ENCODE peak calls at places on chromosomes 12 and 14, in eight cellular contexts. S, J, N, G, B, A, T and Q are unnamed samples.

GRCh38 chr14:105065280-105066228 is at the start of gene GPR132:
- DNase-seq in S (no peak), J (no peak), N (peak; percentile 38), G (peak; percentile 66), B (no peak), A (no peak), T (peak; percentile 97), Q (no peak)

GRCh38 chr14:71469936-71470335 is 462.3 kb upstream of the RGS6 start:
- DNase-seq in S (no peak), J (no peak), N (no peak), G (no peak), B (no peak), A (no peak), T (no peak), Q (no peak)

GRCh38 chr12:126791122-126791521 is 1475.8 kb upstream of the TMEM132C start:
- DNase-seq in S (no peak), J (no peak), N (no peak), G (no peak), B (no peak), A (no peak), T (no peak), Q (no peak)

GRCh38 chr12:2647186-2647585 is 147.6 kb upstream of the FKBP4 start:
- DNase-seq in S (no peak), J (no peak), N (no peak), G (no peak), B (no peak), A (no peak), T (no peak), Q (no peak)

GRCh38 chr12:34347367-34347766 is 325.1 kb downstream of the ALG10 start:
- DNase-seq in S (no peak), J (no peak), N (no peak), G (no peak), B (no peak), A (no peak), T (no peak), Q (no peak)

GRCh38 chr14:63512861-63513260 is 30.3 kb downstream of the PPP2R5E start:
- DNase-seq in S (no peak), J (no peak), N (no peak), G (no peak), B (no peak), A (no peak), T (no peak), Q (no peak)

GRCh38 chr12:105580841-105581352 is 250.4 kb downstream of the C12orf75 start:
- DNase-seq in S (no peak), J (no peak), N (no peak), G (no peak), B (no peak), A (no peak), T (no peak), Q (no peak)

GRCh38 chr12:55929306-55929791 is 1.6 kb upstream of the DGKA start:
- DNase-seq in S (no peak), J (no peak), N (no peak), G (no peak), B (no peak), A (no peak), T (peak; percentile 95), Q (no peak)

GRCh38 chr12:93773122-93773871 is 96.1 kb downstream of the CRADD start:
- DNase-seq in S (no peak), J (no peak), N (peak; percentile 33), G (no peak), B (no peak), A (peak; percentile 64), T (peak; percentile 46), Q (no peak)

GRCh38 chr12:116698131-116698495 is 39.8 kb downstream of the SPRING1 start:
- DNase-seq in S (no peak), J (no peak), N (no peak), G (no peak), B (no peak), A (no peak), T (no peak), Q (no peak)

GRCh38 chr12:116695464-116695725 is 42.5 kb downstream of the SPRING1 start:
- DNase-seq in S (no peak), J (no peak), N (no peak), G (no peak), B (no peak), A (no peak), T (no peak), Q (no peak)

GRCh38 chr12:116700066-116700465 is 37.8 kb downstream of the SPRING1 start:
- DNase-seq in S (no peak), J (no peak), N (no peak), G (no peak), B (no peak), A (no peak), T (no peak), Q (no peak)

GRCh38 chr12:116698554-116698953 is 39.3 kb downstream of the SPRING1 start:
- DNase-seq in S (no peak), J (no peak), N (no peak), G (no peak), B (no peak), A (no peak), T (no peak), Q (no peak)

DNA sequence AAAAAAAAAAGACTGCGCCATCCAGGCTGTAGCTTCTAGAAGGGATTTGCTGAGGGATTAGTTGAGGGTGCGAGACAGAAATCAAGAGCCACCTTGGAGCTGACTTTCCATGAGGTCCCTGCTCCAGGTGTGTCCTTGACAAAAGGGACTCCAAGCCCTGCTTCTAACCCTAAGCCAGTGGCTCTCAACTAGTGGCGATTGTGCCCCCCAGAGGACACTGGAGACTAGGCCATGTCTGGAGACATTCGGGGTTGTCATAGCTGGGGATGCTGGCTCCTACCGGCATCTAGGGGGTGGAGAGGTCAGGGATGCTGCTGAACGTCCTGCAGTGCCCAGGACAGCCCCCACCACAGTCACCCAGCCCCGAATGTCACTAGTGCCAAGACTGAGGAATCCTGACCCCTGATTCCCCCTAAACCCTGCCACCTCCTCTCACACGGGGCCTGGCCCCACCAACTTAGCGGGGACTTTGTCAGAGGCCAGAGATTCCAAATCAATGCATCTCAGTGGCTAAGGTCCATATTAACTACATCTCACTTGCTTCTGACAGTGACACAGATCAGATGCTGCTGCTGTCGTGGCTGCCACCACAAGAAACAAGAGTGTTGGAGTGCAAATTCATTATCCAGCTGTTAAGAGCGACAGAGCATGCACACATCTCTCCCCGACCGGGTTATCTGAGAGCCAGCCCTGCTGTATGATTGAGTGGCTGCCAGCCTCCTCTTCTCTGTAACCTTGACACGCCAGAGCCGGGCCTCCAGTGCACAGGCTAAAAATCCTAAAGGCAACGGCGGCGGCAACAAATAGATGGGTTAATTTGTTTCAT is 40.4 kb downstream of the SPRING1 start:
- DNase-seq in S (no peak), J (no peak), N (no peak), G (peak; percentile 80), B (no peak), A (no peak), T (no peak), Q (peak; percentile 64)
- H3K4me1 ChIP-seq in S (peaks cover 4% of the 10 kb centered on the region), J (peaks cover 2% of the 10 kb centered on the region), N (no peaks in the 10 kb centered on the region), G (peaks cover 23% of the 10 kb centered on the region), B (peaks cover 10% of the 10 kb centered on the region), A (peaks cover 4% of the 10 kb centered on the region), T (no peaks in the 10 kb centered on the region), Q (peaks cover 13% of the 10 kb centered on the region)

GRCh38 chr12:92136021-92136735 is 9.5 kb downstream of the BTG1 start:
- DNase-seq in S (no peak), J (no peak), N (no peak), G (peak; percentile 64), B (no peak), A (no peak), T (no peak), Q (no peak)

GRCh38 chr12:92138144-92138543 is 7.5 kb downstream of the BTG1 start:
- DNase-seq in S (no peak), J (no peak), N (peak; percentile 81), G (no peak), B (no peak), A (peak; percentile 53), T (no peak), Q (peak; percentile 84)

GRCh38 chr12:92134638-92135274 is 10.9 kb downstream of the BTG1 start:
- DNase-seq in S (no peak), J (no peak), N (peak; percentile 79), G (no peak), B (no peak), A (peak; percentile 63), T (no peak), Q (no peak)

GRCh38 chr12:92138626-92139025 is 7.0 kb downstream of the BTG1 start:
- DNase-seq in S (no peak), J (no peak), N (no peak), G (no peak), B (no peak), A (no peak), T (no peak), Q (peak; percentile 8)

GRCh38 chr12:92136883-92137582 is 8.6 kb downstream of the BTG1 start:
- DNase-seq in S (no peak), J (no peak), N (peak; percentile 87), G (no peak), B (no peak), A (peak; percentile 90), T (no peak), Q (peak; percentile 92)
- H3K4me1 ChIP-seq in S (peaks cover 92% of the 10 kb centered on the region), J (peaks cover 8% of the 10 kb centered on the region), N (peaks cover 63% of the 10 kb centered on the region), G (peaks cover 68% of the 10 kb centered on the region), B (peaks cover 34% of the 10 kb centered on the region), A (peaks cover 2% of the 10 kb centered on the region), T (peaks cover 53% of the 10 kb centered on the region), Q (peaks cover 57% of the 10 kb centered on the region)

GRCh38 chr12:70355972-70356371 is 10.1 kb upstream of the KCNMB4 start:
- DNase-seq in S (no peak), J (no peak), N (no peak), G (no peak), B (no peak), A (no peak), T (no peak), Q (no peak)
- H3K4me1 ChIP-seq in S (no peaks in the 10 kb centered on the region), J (no peaks in the 10 kb centered on the region), N (no peaks in the 10 kb centered on the region), G (no peaks in the 10 kb centered on the region), B (peaks cover 3% of the 10 kb centered on the region), A (no peaks in the 10 kb centered on the region), T (no peaks in the 10 kb centered on the region), Q (peaks cover 8% of the 10 kb centered on the region)

GRCh38 chr14:32436993-32437392 is 107.9 kb downstream of the AKAP6 start:
- DNase-seq in S (no peak), J (no peak), N (no peak), G (no peak), B (no peak), A (no peak), T (no peak), Q (no peak)

GRCh38 chr14:32435411-32435810 is 106.3 kb downstream of the AKAP6 start:
- DNase-seq in S (no peak), J (no peak), N (no peak), G (no peak), B (no peak), A (no peak), T (no peak), Q (no peak)

GRCh38 chr14:32434180-32434579 is 105.1 kb downstream of the AKAP6 start:
- DNase-seq in S (no peak), J (no peak), N (peak; percentile 26), G (no peak), B (no peak), A (no peak), T (no peak), Q (peak; percentile 27)

GRCh38 chr14:32432813-32433538 is 103.9 kb downstream of the AKAP6 start:
- DNase-seq in S (no peak), J (no peak), N (no peak), G (no peak), B (no peak), A (no peak), T (no peak), Q (no peak)

DNA sequence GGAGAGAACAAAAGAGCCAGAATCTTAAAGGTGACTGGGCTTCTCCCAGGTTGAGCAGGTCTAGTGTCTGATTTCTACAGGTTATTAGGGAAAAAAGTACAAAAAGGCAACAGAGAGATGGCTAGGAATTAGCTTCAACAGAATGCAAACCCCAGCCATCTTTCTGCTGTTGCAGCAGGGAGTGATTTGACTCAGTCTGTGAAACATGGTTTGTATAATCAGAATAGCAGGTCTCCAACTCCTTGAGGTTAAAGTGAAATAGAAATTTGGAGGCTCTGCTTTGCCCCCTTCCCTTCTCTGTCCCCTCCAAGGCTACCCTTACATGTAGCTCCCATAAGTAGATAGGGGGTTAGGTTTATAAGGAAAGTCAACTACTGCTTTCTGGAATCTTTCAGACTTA is 105.8 kb downstream of the AKAP6 start:
- DNase-seq in S (no peak), J (no peak), N (no peak), G (no peak), B (no peak), A (no peak), T (no peak), Q (no peak)
- H3K4me1 ChIP-seq in S (no peaks in the 10 kb centered on the region), J (peaks cover 8% of the 10 kb centered on the region), N (no peaks in the 10 kb centered on the region), G (peaks cover 11% of the 10 kb centered on the region), B (peaks cover 5% of the 10 kb centered on the region), A (peaks cover 2% of the 10 kb centered on the region), T (no peaks in the 10 kb centered on the region), Q (peaks cover 9% of the 10 kb centered on the region)